ENCODE peak calls at places on chromosomes 2 and 18, in six cellular contexts. J, B, I, R, H and W are unnamed samples.

GRCh38 chr18:43078485-43079092 is 36.9 kb downstream of the RIT2 start:
- DNase-seq in J (no peak), B (no peak), R (no peak), I (no peak), H (no peak), W (no peak)

GRCh38 chr2:215751200-215751910 is 262.0 kb downstream of the MREG start:
- DNase-seq in B (peak; percentile 61), H (no peak), J (no peak), R (no peak), I (no peak), W (no peak)

GRCh38 chr2:157901325-157901724 is 25.2 kb upstream of the ACVR1 start:
- DNase-seq in I (no peak), R (no peak), B (no peak), J (no peak), H (no peak), W (peak; percentile 8)

GRCh38 chr2:157296958-157297357 is 28.7 kb downstream of the ERMN start:
- DNase-seq in B (no peak), H (no peak), R (no peak), J (no peak), I (no peak), W (no peak)

GRCh38 chr18:2914185-2914584 is 67.4 kb downstream of the EMILIN2 start:
- DNase-seq in I (no peak), J (peak; percentile 52), B (no peak), H (no peak), R (no peak), W (no peak)

GRCh38 chr2:64807417-64807816 is 153.7 kb upstream of the SERTAD2 start:
- DNase-seq in B (peak; percentile 84), J (no peak), R (no peak), I (no peak), H (peak; percentile 70), W (no peak)

GRCh38 chr2:205675861-205676516 is 6.3 kb upstream of the NRP2 start:
- DNase-seq in J (no peak), I (no peak), H (peak; percentile 53), B (peak; percentile 74), R (peak; percentile 46), W (peak; percentile 21)

GRCh38 chr2:77813614-77814013 is 291.4 kb upstream of the LRRTM4 start:
- DNase-seq in B (no peak), R (no peak), I (no peak), H (no peak), J (no peak), W (no peak)

GRCh38 chr2:180146541-180146940 is 139.4 kb upstream of the CWC22 start:
- DNase-seq in B (no peak), H (no peak), J (no peak), I (no peak), R (no peak), W (no peak)

GRCh38 chr2:120318626-120319025 is 27.3 kb upstream of the INHBB start:
- DNase-seq in I (peak; percentile 18), R (peak; percentile 40), J (peak; percentile 58), B (no peak), H (no peak), W (no peak)

GRCh38 chr2:228798931-228799588 is 472.0 kb downstream of the PID1 start:
- DNase-seq in J (no peak), H (no peak), B (no peak), R (peak; percentile 18), I (peak; percentile 7), W (no peak)

GRCh38 chr2:57333221-57333620 is 713.4 kb upstream of the VRK2 start:
- DNase-seq in I (no peak), R (no peak), H (no peak), B (no peak), J (no peak), W (no peak)

GRCh38 chr2:160583162-160583522 is 89.5 kb upstream of the RBMS1 start:
- DNase-seq in I (no peak), B (peak; percentile 62), H (no peak), R (no peak), J (no peak), W (no peak)

GRCh38 chr18:45050712-45051639 is 370.3 kb downstream of the SETBP1 start:
- DNase-seq in R (no peak), I (no peak), B (peak; percentile 36), J (no peak), H (no peak), W (no peak)

GRCh38 chr2:119113489-119113770 is 45.1 kb downstream of the C1QL2 start:
- DNase-seq in J (no peak), H (no peak), B (no peak), R (no peak), I (no peak), W (no peak)

GRCh38 chr2:42008241-42008911 is 39.4 kb upstream of the PKDCC start:
- DNase-seq in R (peak; percentile 83), I (no peak), J (no peak), B (no peak), H (no peak), W (no peak)

GRCh38 chr2:135052997-135053474 is 944 bp downstream of the RAB3GAP1 start:
- DNase-seq in I (peak; percentile 12), J (no peak), H (no peak), B (no peak), R (no peak), W (no peak)

GRCh38 chr2:150528861-150529801 is 41.7 kb upstream of the RND3 start:
- DNase-seq in J (no peak), B (peak; percentile 70), I (no peak), R (no peak), H (no peak), W (no peak)

GRCh38 chr18:44996261-44996660 is 315.6 kb downstream of the SETBP1 start:
- DNase-seq in B (no peak), J (no peak), H (no peak), R (no peak), I (no peak), W (no peak)

DNA sequence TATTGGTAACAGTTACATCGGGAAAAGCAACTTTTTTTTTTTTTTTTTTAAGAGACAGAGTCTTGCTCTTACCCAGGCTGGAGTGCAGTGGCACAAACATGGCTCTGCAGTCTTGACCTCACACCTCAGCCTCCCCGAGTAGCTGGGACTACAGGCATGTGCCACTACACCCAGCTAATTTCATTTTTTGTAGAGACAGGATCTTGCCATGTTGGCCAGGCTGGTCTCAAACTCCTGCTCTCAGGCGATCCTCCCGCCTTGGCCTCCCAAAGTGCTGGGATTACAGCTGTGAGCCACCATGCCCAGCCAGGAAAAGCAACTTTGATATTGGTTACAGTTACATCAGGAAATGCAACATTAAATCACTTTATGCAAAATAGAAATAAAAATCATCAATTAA is 4.6 kb downstream of the ITGB1BP1 start:
- DNase-seq in J (no peak), R (no peak), B (no peak), I (no peak), H (no peak), W (no peak)
- TF ChIP-seq POLR2A in J (no peak), R (no peak), B (no peak), I (no peak), H (no peak), W (no peak)

GRCh38 chr2:158966321-158966720 is 2.1 kb upstream of the TANC1 start:
- DNase-seq in H (no peak), I (no peak), B (no peak), R (no peak), J (no peak), W (no peak)

GRCh38 chr2:158968396-158969161 is at the start of gene TANC1:
- DNase-seq in R (peak; percentile 95), J (peak; percentile 97), B (peak; percentile 90), I (peak; percentile 97), H (peak; percentile 74), W (peak; percentile 88)

GRCh38 chr2:158967114-158967730 is 1.2 kb upstream of the TANC1 start:
- DNase-seq in B (no peak), I (peak; percentile 19), J (no peak), R (peak; percentile 27), H (no peak), W (peak; percentile 27)

GRCh38 chr2:158969162-158969716 is 799 bp downstream of the TANC1 start:
- DNase-seq in I (no peak), J (no peak), B (no peak), H (no peak), R (no peak), W (peak; percentile 45)

GRCh38 chr2:158967731-158968395 is 577 bp upstream of the TANC1 start:
- DNase-seq in B (peak; percentile 52), I (peak; percentile 61), J (peak; percentile 55), H (no peak), R (peak; percentile 56), W (peak; percentile 45)
- TF ChIP-seq POLR2A in B (no peak), I (no peak), J (no peak), H (no peak), R (no peak), W (no peak)

DNA sequence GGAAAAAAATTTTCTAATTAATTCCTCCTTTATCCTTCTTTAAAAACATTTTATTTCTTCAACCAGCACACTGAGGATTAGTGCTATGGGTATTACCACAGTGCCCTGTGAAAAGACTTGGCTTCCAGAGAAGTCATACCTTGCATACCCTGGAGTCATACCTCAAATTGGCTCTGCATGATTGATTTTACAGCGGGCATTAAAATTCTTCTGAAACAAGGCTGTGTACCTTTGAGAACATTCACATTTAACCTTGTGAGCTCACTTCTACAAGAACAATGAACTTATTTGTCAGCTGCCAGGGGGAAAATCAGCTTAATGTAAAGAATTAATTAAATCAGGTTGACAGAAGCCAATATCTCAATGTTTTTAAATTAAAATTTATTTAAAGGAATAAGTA is 44.6 kb downstream of the SLC35F5 start:
- DNase-seq in H (no peak), I (no peak), B (no peak), R (no peak), J (no peak), W (no peak)
- TF ChIP-seq POLR2A in H (no peak), I (no peak), B (no peak), R (no peak), J (no peak), W (no peak)

DNA sequence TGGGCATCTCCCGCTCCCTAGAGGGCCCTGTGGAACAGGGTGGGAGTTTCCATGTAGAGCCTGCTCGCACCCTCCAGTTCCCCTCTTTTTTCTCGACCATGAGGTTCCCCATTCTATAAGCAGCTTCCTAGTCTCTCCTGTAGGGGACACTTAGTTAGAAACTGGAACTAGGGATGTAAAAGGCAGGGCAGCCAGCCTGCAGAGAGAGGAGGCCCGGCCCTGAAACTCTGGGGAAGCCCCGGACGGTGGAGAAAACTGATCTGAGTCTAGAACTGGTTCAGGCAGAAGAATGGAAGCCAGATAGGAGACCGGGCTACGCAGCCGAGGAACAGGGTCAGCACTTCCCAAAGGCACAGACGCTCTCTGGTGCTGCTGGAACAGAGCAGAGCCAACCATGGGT is 51.6 kb upstream of the ATG16L1 start:
- DNase-seq in J (no peak), R (no peak), I (no peak), H (no peak), B (no peak), W (no peak)
- TF ChIP-seq POLR2A in J (no peak), R (no peak), I (no peak), H (no peak), B (no peak), W (no peak)

DNA sequence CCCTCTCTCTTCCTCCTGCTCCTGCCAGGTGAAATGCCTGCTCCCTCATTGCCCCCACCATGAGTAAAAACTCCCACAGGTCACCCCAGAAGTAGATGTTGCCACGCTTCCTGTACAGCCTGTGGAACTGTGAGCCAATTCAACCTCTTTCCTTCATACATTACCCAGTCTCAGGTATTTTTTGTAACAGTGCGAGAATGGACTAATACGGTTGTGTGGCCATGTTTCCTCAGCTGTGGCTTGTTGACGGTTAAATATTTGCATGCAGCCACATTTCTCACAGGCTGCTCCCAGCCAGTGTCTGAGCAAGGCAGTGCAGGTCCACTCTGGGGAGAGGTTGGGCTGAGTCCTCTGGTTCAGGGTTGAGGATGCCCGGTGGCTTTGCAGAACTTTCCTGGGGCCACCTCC is 27.8 kb upstream of the COPS8 start:
- DNase-seq in H (no peak), B (no peak), R (no peak), J (no peak), I (no peak), W (no peak)
- TF ChIP-seq POLR2A in H (no peak), B (no peak), R (no peak), J (no peak), I (no peak), W (no peak)

GRCh38 chr18:35040988-35041751 is at the start of gene MAPRE2:
- DNase-seq in B (peak; percentile 95), R (peak; percentile 99), I (peak; percentile 100), J (peak; percentile 99), H (peak; percentile 85), W (peak; percentile 100)
- TF ChIP-seq POLR2A in B (peak; percentile 94), R (peak; percentile 98), I (peak; percentile 98), J (peak; percentile 98), H (peak; percentile 82), W (peak; percentile 95)